ENCODE peak calls at places on chromosomes 12 and 14, in eight cellular contexts. One of them, this sample, is unnamed.

GRCh38 chr12:114777052-114777451 is 93.1 kb upstream of the TBX3 start:
- DNase-seq in CD8-positive, alpha-beta T cell: no peak
- DNase-seq in CD4-positive, alpha-beta T cell: no peak
- DNase-seq in AG08396: peak
- DNase-seq in pons: no peak
- DNase-seq in stimulated activated naive CD8-positive, alpha-beta T cell treated with anti-CD3 and anti-CD28 coated beads, Interleukin-15, Interleukin-2, amounts not matched to agents 100 U/mL and 50 U/mL, for 24 hours: no peak
- DNase-seq in GM04503: no peak
- DNase-seq in naive thymus-derived CD4-positive, alpha-beta T cell: no peak
- DNase-seq in this sample: no peak

GRCh38 chr14:30223385-30223785 is 295.7 kb upstream of the PRKD1 start:
- DNase-seq in stimulated activated naive CD8-positive, alpha-beta T cell treated with anti-CD3 and anti-CD28 coated beads, Interleukin-15, Interleukin-2, amounts not matched to agents 100 U/mL and 50 U/mL, for 24 hours: no peak
- DNase-seq in naive thymus-derived CD4-positive, alpha-beta T cell: no peak
- DNase-seq in AG08396: peak
- DNase-seq in pons: peak
- DNase-seq in CD8-positive, alpha-beta T cell: no peak
- DNase-seq in CD4-positive, alpha-beta T cell: no peak
- DNase-seq in GM04503: peak
- DNase-seq in this sample: no peak

GRCh38 chr12:49824886-49825285 is 3.3 kb downstream of the NCKAP5L start:
- DNase-seq in AG08396: peak
- DNase-seq in naive thymus-derived CD4-positive, alpha-beta T cell: no peak
- DNase-seq in stimulated activated naive CD8-positive, alpha-beta T cell treated with anti-CD3 and anti-CD28 coated beads, Interleukin-15, Interleukin-2, amounts not matched to agents 100 U/mL and 50 U/mL, for 24 hours: no peak
- DNase-seq in pons: peak
- DNase-seq in CD4-positive, alpha-beta T cell: no peak
- DNase-seq in CD8-positive, alpha-beta T cell: no peak
- DNase-seq in GM04503: no peak
- DNase-seq in this sample: no peak

GRCh38 chr14:98897605-98898309 is 374.2 kb downstream of the BCL11B start:
- DNase-seq in AG08396: no peak
- DNase-seq in stimulated activated naive CD8-positive, alpha-beta T cell treated with anti-CD3 and anti-CD28 coated beads, Interleukin-15, Interleukin-2, amounts not matched to agents 100 U/mL and 50 U/mL, for 24 hours: no peak
- DNase-seq in naive thymus-derived CD4-positive, alpha-beta T cell: no peak
- DNase-seq in CD4-positive, alpha-beta T cell: no peak
- DNase-seq in pons: no peak
- DNase-seq in GM04503: no peak
- DNase-seq in CD8-positive, alpha-beta T cell: no peak
- DNase-seq in this sample: no peak

GRCh38 chr14:38311655-38312054 is 55.8 kb upstream of the CLEC14A start:
- DNase-seq in naive thymus-derived CD4-positive, alpha-beta T cell: no peak
- DNase-seq in CD8-positive, alpha-beta T cell: no peak
- DNase-seq in pons: no peak
- DNase-seq in AG08396: no peak
- DNase-seq in CD4-positive, alpha-beta T cell: no peak
- DNase-seq in stimulated activated naive CD8-positive, alpha-beta T cell treated with anti-CD3 and anti-CD28 coated beads, Interleukin-15, Interleukin-2, amounts not matched to agents 100 U/mL and 50 U/mL, for 24 hours: no peak
- DNase-seq in GM04503: no peak
- DNase-seq in this sample: no peak

GRCh38 chr12:31491395-31491794 is 99.5 kb downstream of the DENND5B start:
- DNase-seq in naive thymus-derived CD4-positive, alpha-beta T cell: no peak
- DNase-seq in AG08396: no peak
- DNase-seq in GM04503: no peak
- DNase-seq in CD8-positive, alpha-beta T cell: no peak
- DNase-seq in stimulated activated naive CD8-positive, alpha-beta T cell treated with anti-CD3 and anti-CD28 coated beads, Interleukin-15, Interleukin-2, amounts not matched to agents 100 U/mL and 50 U/mL, for 24 hours: no peak
- DNase-seq in CD4-positive, alpha-beta T cell: no peak
- DNase-seq in pons: no peak
- DNase-seq in this sample: no peak

GRCh38 chr12:53219956-53220856 is 11.8 kb downstream of the RARG start:
- DNase-seq in CD8-positive, alpha-beta T cell: peak
- DNase-seq in CD4-positive, alpha-beta T cell: peak
- DNase-seq in stimulated activated naive CD8-positive, alpha-beta T cell treated with anti-CD3 and anti-CD28 coated beads, Interleukin-15, Interleukin-2, amounts not matched to agents 100 U/mL and 50 U/mL, for 24 hours: peak
- DNase-seq in naive thymus-derived CD4-positive, alpha-beta T cell: peak
- DNase-seq in AG08396: peak
- DNase-seq in pons: no peak
- DNase-seq in GM04503: no peak
- DNase-seq in this sample: peak

GRCh38 chr14:44914849-44915248 is 46.9 kb downstream of the KLHL28 start:
- DNase-seq in AG08396: peak
- DNase-seq in pons: peak
- DNase-seq in CD8-positive, alpha-beta T cell: no peak
- DNase-seq in stimulated activated naive CD8-positive, alpha-beta T cell treated with anti-CD3 and anti-CD28 coated beads, Interleukin-15, Interleukin-2, amounts not matched to agents 100 U/mL and 50 U/mL, for 24 hours: no peak
- DNase-seq in CD4-positive, alpha-beta T cell: no peak
- DNase-seq in naive thymus-derived CD4-positive, alpha-beta T cell: no peak
- DNase-seq in GM04503: no peak
- DNase-seq in this sample: no peak

GRCh38 chr12:50764861-50765324 is 992 bp downstream of the ATF1 start:
- DNase-seq in naive thymus-derived CD4-positive, alpha-beta T cell: peak
- DNase-seq in CD8-positive, alpha-beta T cell: peak
- DNase-seq in GM04503: no peak
- DNase-seq in AG08396: peak
- DNase-seq in CD4-positive, alpha-beta T cell: peak
- DNase-seq in stimulated activated naive CD8-positive, alpha-beta T cell treated with anti-CD3 and anti-CD28 coated beads, Interleukin-15, Interleukin-2, amounts not matched to agents 100 U/mL and 50 U/mL, for 24 hours: no peak
- DNase-seq in pons: peak
- DNase-seq in this sample: no peak

GRCh38 chr12:96036765-96037455 is 1.5 kb upstream of the LTA4H start:
- DNase-seq in GM04503: no peak
- DNase-seq in pons: no peak
- DNase-seq in CD4-positive, alpha-beta T cell: no peak
- DNase-seq in CD8-positive, alpha-beta T cell: no peak
- DNase-seq in naive thymus-derived CD4-positive, alpha-beta T cell: no peak
- DNase-seq in AG08396: no peak
- DNase-seq in stimulated activated naive CD8-positive, alpha-beta T cell treated with anti-CD3 and anti-CD28 coated beads, Interleukin-15, Interleukin-2, amounts not matched to agents 100 U/mL and 50 U/mL, for 24 hours: no peak
- DNase-seq in this sample: no peak

GRCh38 chr12:101832030-101832429 is 1.3 kb upstream of the GNPTAB start:
- DNase-seq in CD4-positive, alpha-beta T cell: no peak
- DNase-seq in CD8-positive, alpha-beta T cell: no peak
- DNase-seq in AG08396: no peak
- DNase-seq in naive thymus-derived CD4-positive, alpha-beta T cell: no peak
- DNase-seq in stimulated activated naive CD8-positive, alpha-beta T cell treated with anti-CD3 and anti-CD28 coated beads, Interleukin-15, Interleukin-2, amounts not matched to agents 100 U/mL and 50 U/mL, for 24 hours: no peak
- DNase-seq in GM04503: no peak
- DNase-seq in pons: no peak
- DNase-seq in this sample: no peak